ENCODE peak calls at places on chromosome 1, in six cellular contexts. One of them, this sample, is unnamed.

GRCh38 chr1:11746795-11747487 is 11.0 kb downstream of the AGTRAP start:
- DNase-seq in pons: peak
- DNase-seq in EL: no peak
- DNase-seq in T-helper 2 cell: no peak
- DNase-seq in Daoy: no peak
- DNase-seq in NCI-H1092 treated with DMSO at 0.1 percent for 48 hours: no peak
- DNase-seq in this sample: no peak

GRCh38 chr1:201690528-201690927 is 138.4 kb upstream of the IPO9 start:
- DNase-seq in pons: no peak
- DNase-seq in EL: no peak
- DNase-seq in T-helper 2 cell: no peak
- DNase-seq in Daoy: no peak
- DNase-seq in NCI-H1092 treated with DMSO at 0.1 percent for 48 hours: no peak
- DNase-seq in this sample: no peak

GRCh38 chr1:6205849-6206845 is at the start of gene RNF207:
- DNase-seq in pons: no peak
- DNase-seq in EL: peak
- DNase-seq in T-helper 2 cell: peak
- DNase-seq in Daoy: peak
- DNase-seq in NCI-H1092 treated with DMSO at 0.1 percent for 48 hours: no peak
- DNase-seq in this sample: peak

GRCh38 chr1:150560986-150561829 is 12.0 kb downstream of the ADAMTSL4 start:
- DNase-seq in pons: peak
- DNase-seq in EL: peak
- DNase-seq in T-helper 2 cell: peak
- DNase-seq in Daoy: peak
- DNase-seq in NCI-H1092 treated with DMSO at 0.1 percent for 48 hours: peak
- DNase-seq in this sample: peak

GRCh38 chr1:190177555-190177954 is 300.1 kb downstream of the BRINP3 start:
- DNase-seq in pons: no peak
- DNase-seq in EL: no peak
- DNase-seq in T-helper 2 cell: no peak
- DNase-seq in Daoy: no peak
- DNase-seq in NCI-H1092 treated with DMSO at 0.1 percent for 48 hours: no peak
- DNase-seq in this sample: no peak

GRCh38 chr1:185353124-185353523 is 36.1 kb upstream of the IVNS1ABP start:
- DNase-seq in pons: no peak
- DNase-seq in EL: no peak
- DNase-seq in T-helper 2 cell: no peak
- DNase-seq in Daoy: no peak
- DNase-seq in NCI-H1092 treated with DMSO at 0.1 percent for 48 hours: no peak
- DNase-seq in this sample: no peak

GRCh38 chr1:54254055-54254454 is 54.1 kb downstream of the MRPL37 start:
- DNase-seq in pons: no peak
- DNase-seq in EL: peak
- DNase-seq in T-helper 2 cell: no peak
- DNase-seq in Daoy: peak
- DNase-seq in NCI-H1092 treated with DMSO at 0.1 percent for 48 hours: no peak
- DNase-seq in this sample: no peak

GRCh38 chr1:114355240-114355639 is 155.8 kb downstream of the TRIM33 start:
- DNase-seq in pons: no peak
- DNase-seq in EL: no peak
- DNase-seq in T-helper 2 cell: no peak
- DNase-seq in Daoy: no peak
- DNase-seq in NCI-H1092 treated with DMSO at 0.1 percent for 48 hours: no peak
- DNase-seq in this sample: no peak

This sample was measured in effector memory CD4-positive, alpha-beta T cell.